ENCODE peak calls at places on chromosomes 2 and 18, in five cellular contexts. One of them, this sample, is unnamed.

GRCh38 chr2:231395188-231396057 is at the start of gene B3GNT7:
- DNase-seq in GM13977: peak; percentile 85
- DNase-seq in adrenal gland: no peak
- DNase-seq in lower lobe of right lung: peak; percentile 63
- DNase-seq in fibroblast of pulmonary artery: no peak
- DNase-seq in this sample: no peak

GRCh38 chr2:224360801-224361251 is 41.1 kb downstream of the FAM124B start:
- DNase-seq in lower lobe of right lung: no peak
- DNase-seq in adrenal gland: no peak
- DNase-seq in GM13977: no peak
- DNase-seq in fibroblast of pulmonary artery: no peak
- DNase-seq in this sample: no peak

GRCh38 chr2:106366145-106366544 is 102.1 kb downstream of the RGPD3 start:
- DNase-seq in GM13977: no peak
- DNase-seq in adrenal gland: no peak
- DNase-seq in fibroblast of pulmonary artery: no peak
- DNase-seq in lower lobe of right lung: no peak
- DNase-seq in this sample: no peak

GRCh38 chr2:60849165-60849564 is 32.2 kb upstream of the REL start:
- DNase-seq in adrenal gland: no peak
- DNase-seq in fibroblast of pulmonary artery: peak; percentile 54
- DNase-seq in lower lobe of right lung: no peak
- DNase-seq in GM13977: no peak
- DNase-seq in this sample: no peak

GRCh38 chr18:27843783-27844415 is 333.0 kb downstream of the CDH2 start:
- DNase-seq in lower lobe of right lung: no peak
- DNase-seq in GM13977: no peak
- DNase-seq in fibroblast of pulmonary artery: peak; percentile 72
- DNase-seq in adrenal gland: no peak
- DNase-seq in this sample: no peak

GRCh38 chr2:241102239-241102803 is at the start of gene MTERF4:
- DNase-seq in GM13977: peak; percentile 87
- DNase-seq in lower lobe of right lung: peak; percentile 91
- DNase-seq in fibroblast of pulmonary artery: peak; percentile 82
- DNase-seq in adrenal gland: peak; percentile 86
- DNase-seq in this sample: peak; percentile 90

GRCh38 chr2:88626171-88627054 is 851 bp downstream of the EIF2AK3 start:
- DNase-seq in GM13977: peak; percentile 21
- DNase-seq in fibroblast of pulmonary artery: no peak
- DNase-seq in adrenal gland: peak; percentile 28
- DNase-seq in lower lobe of right lung: peak; percentile 60
- DNase-seq in this sample: peak; percentile 67

GRCh38 chr2:236833501-236834186 is 252.0 kb upstream of the COPS8 start:
- DNase-seq in lower lobe of right lung: no peak
- DNase-seq in GM13977: no peak
- DNase-seq in adrenal gland: no peak
- DNase-seq in fibroblast of pulmonary artery: peak; percentile 62
- DNase-seq in this sample: no peak

GRCh38 chr2:175855794-175856453 is 146.1 kb downstream of the LNPK start:
- DNase-seq in adrenal gland: peak; percentile 65
- DNase-seq in lower lobe of right lung: no peak
- DNase-seq in GM13977: no peak
- DNase-seq in fibroblast of pulmonary artery: no peak
- DNase-seq in this sample: no peak

GRCh38 chr18:49690307-49690706 is 123.0 kb downstream of the ACAA2 start:
- DNase-seq in lower lobe of right lung: no peak
- DNase-seq in adrenal gland: no peak
- DNase-seq in fibroblast of pulmonary artery: peak; percentile 95
- DNase-seq in GM13977: no peak
- DNase-seq in this sample: no peak

GRCh38 chr2:218272531-218273212 is 2.4 kb downstream of the PNKD start:
- DNase-seq in fibroblast of pulmonary artery: peak; percentile 93
- DNase-seq in GM13977: peak; percentile 77
- DNase-seq in lower lobe of right lung: peak; percentile 91
- DNase-seq in adrenal gland: peak; percentile 93
- DNase-seq in this sample: peak; percentile 87

GRCh38 chr2:168964251-168964807 is 63.2 kb downstream of the G6PC2 start:
- DNase-seq in fibroblast of pulmonary artery: no peak
- DNase-seq in adrenal gland: no peak
- DNase-seq in GM13977: no peak
- DNase-seq in lower lobe of right lung: no peak
- DNase-seq in this sample: no peak

GRCh38 chr2:215698566-215698965 is 262.7 kb upstream of the FN1 start:
- DNase-seq in lower lobe of right lung: no peak
- DNase-seq in fibroblast of pulmonary artery: peak; percentile 81
- DNase-seq in adrenal gland: no peak
- DNase-seq in GM13977: no peak
- DNase-seq in this sample: no peak

GRCh38 chr2:43358688-43359201 is 132.3 kb upstream of the ZFP36L2 start:
- DNase-seq in GM13977: no peak
- DNase-seq in lower lobe of right lung: no peak
- DNase-seq in adrenal gland: no peak
- DNase-seq in fibroblast of pulmonary artery: no peak
- DNase-seq in this sample: no peak

GRCh38 chr2:189534854-189535253 is 45.7 kb downstream of the SLC40A1 start:
- DNase-seq in adrenal gland: no peak
- DNase-seq in lower lobe of right lung: no peak
- DNase-seq in fibroblast of pulmonary artery: peak; percentile 57
- DNase-seq in GM13977: no peak
- DNase-seq in this sample: no peak

GRCh38 chr2:36330456-36331395 is 24.9 kb upstream of the CRIM1 start:
- DNase-seq in fibroblast of pulmonary artery: no peak
- DNase-seq in lower lobe of right lung: no peak
- DNase-seq in adrenal gland: no peak
- DNase-seq in GM13977: no peak
- DNase-seq in this sample: no peak

GRCh38 chr2:39099820-39100728 is 20.8 kb downstream of the SOS1 start:
- DNase-seq in lower lobe of right lung: no peak
- DNase-seq in adrenal gland: no peak
- DNase-seq in GM13977: no peak
- DNase-seq in fibroblast of pulmonary artery: peak; percentile 63
- DNase-seq in this sample: peak; percentile 25

GRCh38 chr18:65753520-65753919 is 2.7 kb downstream of the CDH7 start:
- DNase-seq in lower lobe of right lung: no peak
- DNase-seq in GM13977: peak; percentile 57
- DNase-seq in adrenal gland: no peak
- DNase-seq in fibroblast of pulmonary artery: peak; percentile 1
- DNase-seq in this sample: no peak

GRCh38 chr2:228522276-228522675 is 340.8 kb upstream of the SPHKAP start:
- DNase-seq in lower lobe of right lung: no peak
- DNase-seq in GM13977: no peak
- DNase-seq in fibroblast of pulmonary artery: no peak
- DNase-seq in adrenal gland: no peak
- DNase-seq in this sample: no peak

GRCh38 chr18:32257073-32257780 is 67.4 kb downstream of the MEP1B start:
- DNase-seq in fibroblast of pulmonary artery: no peak
- DNase-seq in lower lobe of right lung: no peak
- DNase-seq in GM13977: no peak
- DNase-seq in adrenal gland: no peak
- DNase-seq in this sample: no peak

GRCh38 chr18:23890589-23890988 is 124.0 kb upstream of the TTC39C start:
- DNase-seq in GM13977: no peak
- DNase-seq in adrenal gland: no peak
- DNase-seq in fibroblast of pulmonary artery: peak; percentile 42
- DNase-seq in lower lobe of right lung: no peak
- DNase-seq in this sample: no peak

GRCh38 chr18:63887424-63887823 is at the start of gene SERPINB2:
- DNase-seq in GM13977: peak; percentile 34
- DNase-seq in fibroblast of pulmonary artery: peak; percentile 22
- DNase-seq in lower lobe of right lung: no peak
- DNase-seq in adrenal gland: no peak
- DNase-seq in this sample: peak; percentile 4

GRCh38 chr2:134372141-134372540 is 118.3 kb downstream of the MGAT5 start:
- DNase-seq in adrenal gland: no peak
- DNase-seq in GM13977: no peak
- DNase-seq in lower lobe of right lung: no peak
- DNase-seq in fibroblast of pulmonary artery: no peak
- DNase-seq in this sample: no peak

GRCh38 chr2:132977812-132978529 is 308.0 kb upstream of the LYPD1 start:
- DNase-seq in fibroblast of pulmonary artery: peak; percentile 28
- DNase-seq in adrenal gland: no peak
- DNase-seq in lower lobe of right lung: no peak
- DNase-seq in GM13977: no peak
- DNase-seq in this sample: no peak

GRCh38 chr2:54906711-54907110 is 143.5 kb downstream of the RTN4 start:
- DNase-seq in lower lobe of right lung: no peak
- DNase-seq in fibroblast of pulmonary artery: no peak
- DNase-seq in adrenal gland: no peak
- DNase-seq in GM13977: no peak
- DNase-seq in this sample: no peak

GRCh38 chr2:45892236-45892701 is 240.8 kb downstream of the PRKCE start:
- DNase-seq in GM13977: no peak
- DNase-seq in fibroblast of pulmonary artery: peak; percentile 38
- DNase-seq in lower lobe of right lung: peak; percentile 67
- DNase-seq in adrenal gland: no peak
- DNase-seq in this sample: no peak

GRCh38 chr2:163808406-163808805 is 72.6 kb upstream of the FIGN start:
- DNase-seq in GM13977: no peak
- DNase-seq in fibroblast of pulmonary artery: peak; percentile 4
- DNase-seq in lower lobe of right lung: no peak
- DNase-seq in adrenal gland: no peak
- DNase-seq in this sample: no peak

GRCh38 chr18:9831723-9832199 is 54.0 kb upstream of the TXNDC2 start:
- DNase-seq in GM13977: no peak
- DNase-seq in fibroblast of pulmonary artery: no peak
- DNase-seq in adrenal gland: no peak
- DNase-seq in lower lobe of right lung: no peak
- DNase-seq in this sample: no peak

GRCh38 chr2:136112949-136113766 is 4.8 kb downstream of the CXCR4 start:
- DNase-seq in lower lobe of right lung: no peak
- DNase-seq in GM13977: no peak
- DNase-seq in adrenal gland: no peak
- DNase-seq in fibroblast of pulmonary artery: no peak
- DNase-seq in this sample: no peak

GRCh38 chr2:159195719-159196118 is 90.8 kb downstream of the WDSUB1 start:
- DNase-seq in GM13977: no peak
- DNase-seq in adrenal gland: no peak
- DNase-seq in lower lobe of right lung: no peak
- DNase-seq in fibroblast of pulmonary artery: no peak
- DNase-seq in this sample: no peak

GRCh38 chr2:9752441-9753275 is 90.6 kb upstream of the TAF1B start:
- DNase-seq in adrenal gland: no peak
- DNase-seq in fibroblast of pulmonary artery: no peak
- DNase-seq in GM13977: peak; percentile 61
- DNase-seq in lower lobe of right lung: no peak
- DNase-seq in this sample: peak; percentile 93

GRCh38 chr2:74249406-74250122 is 51.1 kb downstream of the MTHFD2 start:
- DNase-seq in lower lobe of right lung: no peak
- DNase-seq in GM13977: no peak
- DNase-seq in fibroblast of pulmonary artery: no peak
- DNase-seq in adrenal gland: no peak
- DNase-seq in this sample: no peak

GRCh38 chr2:128250409-128251025 is 68.2 kb downstream of the HS6ST1 start:
- DNase-seq in adrenal gland: no peak
- DNase-seq in GM13977: no peak
- DNase-seq in lower lobe of right lung: no peak
- DNase-seq in fibroblast of pulmonary artery: no peak
- DNase-seq in this sample: no peak

GRCh38 chr2:75047907-75048625 is 89.6 kb downstream of the POLE4 start:
- DNase-seq in fibroblast of pulmonary artery: peak; percentile 67
- DNase-seq in adrenal gland: peak; percentile 20
- DNase-seq in GM13977: no peak
- DNase-seq in lower lobe of right lung: no peak
- DNase-seq in this sample: no peak

GRCh38 chr2:130966149-130967019 is 126.9 kb downstream of the FAM168B start:
- DNase-seq in fibroblast of pulmonary artery: no peak
- DNase-seq in GM13977: no peak
- DNase-seq in adrenal gland: no peak
- DNase-seq in lower lobe of right lung: no peak
- DNase-seq in this sample: no peak

GRCh38 chr2:32963941-32964340 is 17.2 kb downstream of the LTBP1 start:
- DNase-seq in adrenal gland: no peak
- DNase-seq in GM13977: no peak
- DNase-seq in lower lobe of right lung: no peak
- DNase-seq in fibroblast of pulmonary artery: peak; percentile 50
- DNase-seq in this sample: no peak

GRCh38 chr2:220999351-220999750 is 572.8 kb downstream of the EPHA4 start:
- DNase-seq in GM13977: no peak
- DNase-seq in lower lobe of right lung: no peak
- DNase-seq in adrenal gland: no peak
- DNase-seq in fibroblast of pulmonary artery: no peak
- DNase-seq in this sample: no peak

DNA sequence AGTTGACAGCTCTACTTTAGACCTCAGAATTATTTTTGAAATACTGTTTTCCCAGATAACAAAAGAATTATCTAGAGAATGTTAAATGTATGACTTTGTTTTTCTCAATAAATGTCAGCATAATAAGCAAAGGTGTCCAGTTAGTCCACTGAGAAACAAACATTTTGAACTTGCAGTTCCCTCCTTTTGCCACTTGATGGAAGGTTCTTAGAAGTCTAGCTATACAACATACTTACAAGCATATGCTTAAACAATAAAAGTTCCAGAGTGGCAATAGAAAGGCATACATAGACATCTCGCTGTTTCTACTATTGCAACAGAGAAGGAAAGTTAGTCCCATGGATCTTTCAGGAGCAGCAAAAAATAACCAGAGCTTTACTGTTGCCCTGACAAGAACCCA is 11.8 kb downstream of the NDUFA10 start:
- DNase-seq in adrenal gland: no peak
- DNase-seq in GM13977: no peak
- DNase-seq in fibroblast of pulmonary artery: peak; percentile 36
- DNase-seq in lower lobe of right lung: no peak
- DNase-seq in this sample: no peak
- TF ChIP-seq CTCF in adrenal gland: peak; percentile 12
- TF ChIP-seq CTCF in GM13977: peak; percentile 21
- TF ChIP-seq CTCF in fibroblast of pulmonary artery: peak; percentile 42
- TF ChIP-seq CTCF in lower lobe of right lung: no peak
- TF ChIP-seq CTCF in this sample: no peak

GRCh38 chr2:239283961-239284801 is 116.6 kb downstream of the HDAC4 start:
- DNase-seq in lower lobe of right lung: peak; percentile 44
- DNase-seq in GM13977: no peak
- DNase-seq in adrenal gland: no peak
- DNase-seq in fibroblast of pulmonary artery: no peak
- DNase-seq in this sample: no peak
- TF ChIP-seq CTCF in lower lobe of right lung: no peak
- TF ChIP-seq CTCF in GM13977: peak; percentile 27
- TF ChIP-seq CTCF in adrenal gland: no peak
- TF ChIP-seq CTCF in fibroblast of pulmonary artery: no peak
- TF ChIP-seq CTCF in this sample: no peak

GRCh38 chr18:74291771-74292540 is at the start of gene CYB5A:
- DNase-seq in GM13977: peak; percentile 99
- DNase-seq in adrenal gland: peak; percentile 98
- DNase-seq in lower lobe of right lung: peak; percentile 98
- DNase-seq in fibroblast of pulmonary artery: peak; percentile 97
- DNase-seq in this sample: peak; percentile 98
- TF ChIP-seq CTCF in GM13977: no peak
- TF ChIP-seq CTCF in adrenal gland: peak; percentile 27
- TF ChIP-seq CTCF in lower lobe of right lung: no peak
- TF ChIP-seq CTCF in fibroblast of pulmonary artery: no peak
- TF ChIP-seq CTCF in this sample: peak; percentile 51

DNA sequence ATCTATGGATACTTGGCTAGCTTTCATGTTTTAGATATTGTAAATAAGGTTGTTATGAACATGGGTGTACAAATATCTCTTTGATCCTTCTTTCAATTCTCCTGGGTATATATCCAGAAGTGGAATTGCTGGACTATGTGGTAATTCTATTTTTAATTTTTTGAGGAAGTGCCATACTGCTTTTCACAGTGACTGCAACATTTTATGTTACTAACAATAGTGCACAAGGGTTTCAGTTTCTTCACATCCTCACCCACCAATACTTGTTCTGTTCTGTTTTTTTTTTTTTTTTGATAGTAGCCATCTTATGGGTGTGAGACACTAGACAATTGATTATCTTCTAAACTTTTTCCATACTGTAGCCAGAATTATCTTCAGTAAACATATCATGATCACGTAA is 17.3 kb upstream of the NEUROD1 start:
- DNase-seq in lower lobe of right lung: no peak
- DNase-seq in adrenal gland: no peak
- DNase-seq in GM13977: no peak
- DNase-seq in fibroblast of pulmonary artery: no peak
- DNase-seq in this sample: no peak
- TF ChIP-seq CTCF in lower lobe of right lung: no peak
- TF ChIP-seq CTCF in adrenal gland: no peak
- TF ChIP-seq CTCF in GM13977: no peak
- TF ChIP-seq CTCF in fibroblast of pulmonary artery: no peak
- TF ChIP-seq CTCF in this sample: no peak

This sample was measured in activated CD8-positive, alpha-beta T cell treated with anti-CD3 and anti-CD28 coated beads for 36 hours.